ENCODE peak calls at places on chromosomes 1 and 21, in five cellular contexts. G is GM23248, R is H7, F is ovary, O is neural progenitor cell. Y is an unnamed sample. For H3K36me3 and H3K27me3, the result is how much of the 10 kb centered on the place peaks cover.

GRCh38 chr1:246039585-246039984 is 467.5 kb downstream of the SMYD3 start:
- DNase-seq in G (peak), R (no peak), F (no peak), O (no peak), Y (peak)

GRCh38 chr1:66438062-66438970 is 95.6 kb upstream of the SGIP1 start:
- DNase-seq in G (peak), R (no peak), F (no peak), O (no peak), Y (peak)

GRCh38 chr1:201559679-201560162 is 20.8 kb downstream of the NAV1 start:
- DNase-seq in G (peak), R (peak), F (peak), O (peak), Y (peak)

GRCh38 chr1:82269466-82269865 is 468.7 kb downstream of the ADGRL2 start:
- DNase-seq in G (peak), R (no peak), F (no peak), O (no peak), Y (peak)

GRCh38 chr21:33229099-33229775 is 501 bp upstream of the IFNAR2 start:
- DNase-seq in G (no peak), R (peak), F (no peak), O (no peak), Y (no peak)

GRCh38 chr1:39943471-39944290 is 11.3 kb upstream of the MFSD2A start:
- DNase-seq in G (no peak), R (no peak), F (no peak), O (no peak), Y (no peak)

GRCh38 chr21:33401617-33401967 is 1.6 kb upstream of the IFNGR2 start:
- DNase-seq in G (peak), R (no peak), F (no peak), O (no peak), Y (no peak)

GRCh38 chr21:32818411-32818810 is 46.9 kb upstream of the PAXBP1 start:
- DNase-seq in G (no peak), R (no peak), F (no peak), O (no peak), Y (no peak)

GRCh38 chr21:31543191-31543590 is 116.3 kb upstream of the SOD1 start:
- DNase-seq in G (no peak), R (no peak), F (no peak), O (no peak), Y (peak)

GRCh38 chr1:67792756-67793475 is 40.4 kb downstream of the GNG12 start:
- DNase-seq in G (peak), R (no peak), F (no peak), O (no peak), Y (no peak)

GRCh38 chr1:62778208-62778607 is 5.7 kb upstream of the ATG4C start:
- DNase-seq in G (no peak), R (peak), F (no peak), O (peak), Y (no peak)

GRCh38 chr1:2786329-2787162 is 14.9 kb downstream of the TTC34 start:
- DNase-seq in G (peak), R (peak), F (peak), O (peak), Y (no peak)

GRCh38 chr1:46284597-46285564 is 18.5 kb downstream of the LRRC41 start:
- DNase-seq in G (peak), R (no peak), F (no peak), O (no peak), Y (no peak)
- H3K36me3 ChIP-seq in G (under half), R (under half), F (under half), O (under half), Y (half or more)

GRCh38 chr1:152513081-152513480 is 1.2 kb upstream of the CRCT1 start:
- DNase-seq in G (no peak), R (no peak), F (no peak), O (no peak), Y (no peak)

GRCh38 chr1:152506899-152507498 is 3.6 kb upstream of the LCE5A start:
- DNase-seq in G (no peak), R (no peak), F (no peak), O (no peak), Y (no peak)

GRCh38 chr1:152514715-152515453 is 602 bp downstream of the CRCT1 start:
- DNase-seq in G (peak), R (no peak), F (no peak), O (no peak), Y (no peak)

GRCh38 chr1:152511596-152511995 is 993 bp downstream of the LCE5A start:
- DNase-seq in G (no peak), R (no peak), F (no peak), O (no peak), Y (no peak)

GRCh38 chr1:152510503-152510902 is at the start of gene LCE5A:
- DNase-seq in G (no peak), R (no peak), F (no peak), O (no peak), Y (no peak)
- H3K27me3 ChIP-seq in G (under half), R (under half), F (under half), O (under half), Y (under half)

GRCh38 chr1:112625696-112626095 is 6.1 kb downstream of the CAPZA1 start:
- DNase-seq in G (peak), R (no peak), F (peak), O (no peak), Y (no peak)
- H3K4me3 ChIP-seq in G (no peak), R (no peak), F (no peak), O (no peak), Y (no peak)

DNA sequence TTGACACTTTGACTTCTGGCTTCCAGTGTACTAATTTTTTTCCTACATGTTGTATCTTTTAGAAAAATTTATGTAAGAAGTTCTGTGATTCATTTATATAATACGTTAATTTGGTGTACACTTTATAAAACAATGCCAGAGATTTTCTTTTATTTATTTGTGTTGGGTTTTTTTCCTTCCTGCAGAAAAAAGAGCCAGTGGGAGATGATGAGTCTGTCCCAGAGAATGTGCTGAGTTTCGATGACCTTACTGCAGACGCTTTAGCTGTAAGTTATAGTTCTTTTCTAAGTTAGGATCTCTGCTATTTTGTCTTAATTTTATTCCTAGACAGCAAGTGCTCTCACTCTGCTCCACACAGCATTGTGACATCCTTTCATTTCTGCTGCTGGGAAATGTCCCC is 14.4 kb downstream of the SARS1 start:
- DNase-seq in G (no peak), R (no peak), F (no peak), O (no peak), Y (peak)
- H3K36me3 ChIP-seq in G (half or more), R (under half), F (under half), O (under half), Y (half or more)

GRCh38 chr1:197905699-197906351 is 3.4 kb downstream of the C1orf53 start:
- DNase-seq in G (no peak), R (no peak), F (no peak), O (no peak), Y (no peak)
- H3K27me3 ChIP-seq in G (under half), R (half or more), F (under half), O (half or more), Y (under half)

DNA sequence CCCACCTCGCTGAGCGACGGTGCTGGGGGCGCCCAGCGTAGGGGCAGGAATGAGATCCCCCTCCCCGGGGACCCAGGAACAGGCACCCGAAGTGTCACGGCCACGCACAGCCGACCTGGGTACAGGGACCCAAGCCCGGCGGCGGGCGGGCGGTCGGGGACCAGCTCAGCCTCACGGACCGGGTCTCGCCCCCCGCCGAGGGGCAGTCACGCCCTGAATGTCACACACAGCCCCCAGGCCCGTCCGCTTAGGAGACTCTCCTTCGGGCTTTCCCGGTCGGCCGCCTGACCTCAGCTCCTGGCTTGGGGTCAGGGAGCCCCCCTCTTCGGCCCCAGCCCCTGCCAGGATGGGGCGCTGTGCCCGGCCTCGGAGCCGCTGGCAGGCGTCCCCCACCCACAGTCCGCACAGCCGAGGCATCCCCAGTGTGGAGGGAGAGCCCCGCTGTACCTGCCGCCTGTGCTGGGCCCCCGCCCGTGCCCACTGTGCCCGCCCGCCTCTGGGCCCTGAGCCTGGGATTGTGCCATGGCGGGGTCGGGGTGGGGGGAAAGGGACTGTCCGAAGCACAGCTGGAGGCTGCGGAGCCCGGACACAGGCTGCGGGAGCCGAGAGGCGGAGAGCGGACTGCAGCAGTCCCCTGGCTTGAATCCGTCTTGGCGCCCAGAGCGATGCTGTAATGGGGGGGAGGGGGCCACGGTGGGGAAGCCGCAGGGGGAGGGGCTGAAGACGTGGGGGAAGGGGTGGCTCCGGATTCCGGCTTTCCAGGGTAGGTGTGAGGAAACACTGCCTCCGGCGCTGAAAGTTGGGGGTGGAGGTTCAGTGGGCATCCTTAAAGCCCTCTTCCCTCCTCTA is 627 bp upstream of the DLGAP3 start:
- DNase-seq in G (no peak), R (peak), F (no peak), O (peak), Y (no peak)
- H3K4me3 ChIP-seq in G (no peak), R (peak), F (peak), O (peak), Y (peak)

Y was measured in MG63.